ENCODE peak calls at places on chromosomes 11 and 22, in nine cellular contexts. W is NCI-H82; K is A549; U is activated CD4-positive, CD25-positive, alpha-beta regulatory T cell treated with anti-CD3 and anti-CD28 coated beads, Interleukin-2, amount 50 U/mL, for 72 hours; Z is choroid plexus epithelial cell; S is epithelial cell of esophagus; N is HS-27A; R is iris pigment epithelial cell; B is activated naive CD8-positive, alpha-beta T cell treated with anti-CD3 and anti-CD28 coated beads, Interleukin-2, amount 50 U/mL, for 24 hours. M is an unnamed sample.

GRCh38 chr11:110968348-110969062 is 256.3 kb upstream of the ARHGAP20 start:
- DNase-seq in W (no peak), R (peak; percentile 80), K (no peak), B (no peak), N (no peak), S (no peak), Z (peak; percentile 70), U (no peak), M (no peak)

GRCh38 chr11:88357323-88358039 is 19.9 kb upstream of the CTSC start:
- DNase-seq in R (peak; percentile 73), B (no peak), S (peak; percentile 47), K (no peak), N (no peak), Z (peak; percentile 79), U (no peak), W (no peak), M (no peak)

GRCh38 chr11:63766501-63767270 is 1.9 kb downstream of the ZFTA start:
- DNase-seq in U (no peak), B (no peak), K (no peak), S (no peak), N (no peak), R (no peak), W (no peak), Z (no peak), M (no peak)

GRCh38 chr11:85096939-85097338 is 530.2 kb downstream of the DLG2 start:
- DNase-seq in K (no peak), B (no peak), Z (no peak), N (no peak), W (no peak), U (no peak), R (no peak), S (no peak), M (no peak)

GRCh38 chr22:30221121-30221992 is 25.2 kb downstream of the LIF start:
- DNase-seq in R (no peak), U (no peak), W (no peak), S (no peak), B (peak; percentile 70), Z (no peak), K (no peak), N (no peak), M (no peak)

GRCh38 chr11:101974255-101974654 is 57.9 kb upstream of the ANGPTL5 start:
- DNase-seq in K (no peak), Z (peak; percentile 42), B (no peak), N (no peak), W (no peak), R (peak; percentile 9), S (no peak), U (no peak), M (no peak)

GRCh38 chr11:128563942-128564641 is 23.3 kb downstream of the ETS1 start:
- DNase-seq in R (no peak), B (no peak), S (no peak), N (no peak), K (no peak), W (peak; percentile 20), Z (no peak), U (no peak), M (no peak)

GRCh38 chr22:29476116-29476515 is 3.9 kb upstream of the NEFH start:
- DNase-seq in Z (no peak), U (no peak), K (no peak), S (no peak), W (no peak), N (no peak), R (no peak), B (no peak), M (no peak)

GRCh38 chr11:123590296-123590912 is 64.0 kb downstream of the SCN3B start:
- DNase-seq in S (peak; percentile 5), U (no peak), N (peak; percentile 31), R (peak; percentile 23), B (no peak), K (peak; percentile 92), W (no peak), Z (peak; percentile 39), M (no peak)

GRCh38 chr11:57251491-57252104 is 14.5 kb upstream of the APLNR start:
- DNase-seq in B (no peak), W (peak; percentile 28), Z (peak; percentile 60), U (no peak), N (no peak), K (no peak), S (peak; percentile 24), R (peak; percentile 48), M (no peak)

GRCh38 chr11:45147871-45148270 is 1.4 kb downstream of the PRDM11 start:
- DNase-seq in K (no peak), W (no peak), S (no peak), U (peak; percentile 29), N (no peak), B (no peak), Z (no peak), R (no peak), M (no peak)

GRCh38 chr22:44815099-44816070 is 63.0 kb downstream of the ARHGAP8 start:
- DNase-seq in N (no peak), W (no peak), U (no peak), S (no peak), R (no peak), Z (no peak), K (no peak), B (no peak), M (no peak)

GRCh38 chr22:39634530-39635399 is 64.2 kb downstream of the CACNA1I start:
- DNase-seq in B (peak; percentile 28), Z (peak; percentile 93), K (peak; percentile 78), U (no peak), W (peak; percentile 12), R (peak; percentile 92), S (peak; percentile 97), N (peak; percentile 53), M (no peak)

GRCh38 chr11:95095858-95096587 is 6.4 kb downstream of the ENDOD1 start:
- DNase-seq in Z (peak; percentile 73), N (peak; percentile 33), K (no peak), S (no peak), B (no peak), R (peak; percentile 85), U (no peak), W (no peak), M (no peak)

GRCh38 chr11:119726585-119727522 is 2.1 kb downstream of the NECTIN1 start:
- DNase-seq in S (no peak), U (no peak), R (no peak), W (peak; percentile 50), K (no peak), N (no peak), Z (no peak), B (no peak), M (no peak)

GRCh38 chr11:33027846-33028536 is 11.4 kb upstream of the TCP11L1 start:
- DNase-seq in S (no peak), W (no peak), R (peak; percentile 60), B (no peak), N (no peak), Z (peak; percentile 46), K (no peak), U (no peak), M (no peak)

GRCh38 chr11:62088331-62088933 is 35.4 kb upstream of the INCENP start:
- DNase-seq in K (no peak), N (no peak), S (no peak), R (no peak), W (no peak), U (no peak), B (no peak), Z (no peak), M (no peak)

GRCh38 chr11:12167098-12167999 is 57.0 kb downstream of the MICAL2 start:
- DNase-seq in K (peak; percentile 63), Z (peak; percentile 85), S (peak; percentile 97), B (no peak), W (no peak), U (no peak), N (peak; percentile 87), R (peak; percentile 91), M (no peak)

GRCh38 chr11:36577859-36578258 is 10.1 kb downstream of the RAG1 start:
- DNase-seq in N (peak; percentile 57), W (peak; percentile 39), R (peak; percentile 5), K (no peak), S (peak; percentile 8), Z (no peak), U (no peak), B (no peak), M (no peak)

M was measured in activated naive CD4-positive, alpha-beta T cell.